ENCODE peak calls at places on chromosome 1, in five cellular contexts. N is fibroblast of mammary gland, D is sigmoid colon, C is fibroblast of the aortic adventitia, Z is mucosa of descending colon. F is an unnamed sample.

GRCh38 chr1:44857446-44857845 is 14.4 kb upstream of the PTCH2 start:
- DNase-seq in N (no peak), D (no peak), C (no peak), Z (no peak), F (no peak)

GRCh38 chr1:7567376-7567775 is 203.7 kb upstream of the VAMP3 start:
- DNase-seq in N (no peak), D (no peak), C (no peak), Z (no peak), F (no peak)

GRCh38 chr1:8409107-8409506 is 91.2 kb downstream of the SLC45A1 start:
- DNase-seq in N (peak), D (no peak), C (peak), Z (peak), F (peak)

GRCh38 chr1:15213333-15213732 is 33.7 kb upstream of the FHAD1 start:
- DNase-seq in N (peak), D (no peak), C (peak), Z (no peak), F (peak)

GRCh38 chr1:40711465-40712404 is 20.2 kb downstream of the NFYC start:
- DNase-seq in N (peak), D (no peak), C (peak), Z (peak), F (no peak)

GRCh38 chr1:78950801-78951200 is 55.7 kb downstream of the ADGRL4 start:
- DNase-seq in N (no peak), D (no peak), C (no peak), Z (no peak), F (peak)

GRCh38 chr1:202162418-202163280 is 2.2 kb upstream of the PTPN7 start:
- DNase-seq in N (no peak), D (no peak), C (no peak), Z (no peak), F (no peak)

GRCh38 chr1:163196449-163196787 is 6.3 kb downstream of the RGS5 start:
- DNase-seq in N (no peak), D (no peak), C (no peak), Z (no peak), F (no peak)

GRCh38 chr1:101293461-101294045 is 56.7 kb downstream of the S1PR1 start:
- DNase-seq in N (peak), D (no peak), C (no peak), Z (no peak), F (no peak)

GRCh38 chr1:236639686-236640085 is 35.4 kb upstream of the HEATR1 start:
- DNase-seq in N (no peak), D (no peak), C (no peak), Z (no peak), F (no peak)

GRCh38 chr1:201718346-201719202 is 110.4 kb upstream of the IPO9 start:
- DNase-seq in N (no peak), D (peak), C (no peak), Z (no peak), F (no peak)

GRCh38 chr1:107138767-107139445 is 1.9 kb upstream of the NTNG1 start:
- DNase-seq in N (peak), D (no peak), C (no peak), Z (no peak), F (no peak)

GRCh38 chr1:215118081-215118480 is 35.5 kb downstream of the KCNK2 start:
- DNase-seq in N (peak), D (no peak), C (peak), Z (no peak), F (no peak)

GRCh38 chr1:36322786-36323635 is 434 bp downstream of the EVA1B start:
- DNase-seq in N (peak), D (peak), C (peak), Z (peak), F (peak)

GRCh38 chr1:201716742-201717135 is 112.2 kb upstream of the IPO9 start:
- DNase-seq in N (no peak), D (peak), C (no peak), Z (no peak), F (no peak)

GRCh38 chr1:8662380-8663072 is 154.9 kb downstream of the RERE start:
- DNase-seq in N (no peak), D (no peak), C (no peak), Z (no peak), F (no peak)

GRCh38 chr1:31768939-31769704 is 5.0 kb upstream of the ADGRB2 start:
- DNase-seq in N (no peak), D (no peak), C (no peak), Z (no peak), F (no peak)

GRCh38 chr1:242081446-242081845 is 82.5 kb upstream of the MAP1LC3C start:
- DNase-seq in N (peak), D (no peak), C (no peak), Z (no peak), F (no peak)

GRCh38 chr1:53455592-53455991 is 3.6 kb upstream of the DMRTB1 start:
- DNase-seq in N (no peak), D (no peak), C (no peak), Z (no peak), F (no peak)

GRCh38 chr1:223114871-223115270 is 28.2 kb downstream of the TLR5 start:
- DNase-seq in N (peak), D (peak), C (peak), Z (no peak), F (no peak)

GRCh38 chr1:27527857-27528700 is 38.1 kb upstream of the WASF2 start:
- DNase-seq in N (no peak), D (no peak), C (no peak), Z (peak), F (peak)

GRCh38 chr1:2633401-2633935 is 652 bp upstream of the MMEL1 start:
- DNase-seq in N (no peak), D (peak), C (no peak), Z (no peak), F (no peak)

GRCh38 chr1:182841368-182841988 is 2.3 kb downstream of the DHX9 start:
- DNase-seq in N (peak), D (no peak), C (peak), Z (no peak), F (peak)

GRCh38 chr1:28415246-28415645 is 45.7 kb downstream of the PHACTR4 start:
- DNase-seq in N (no peak), D (no peak), C (no peak), Z (no peak), F (no peak)

GRCh38 chr1:40799351-40799867 is 15.8 kb downstream of the KCNQ4 start:
- DNase-seq in N (peak), D (peak), C (peak), Z (peak), F (no peak)

DNA sequence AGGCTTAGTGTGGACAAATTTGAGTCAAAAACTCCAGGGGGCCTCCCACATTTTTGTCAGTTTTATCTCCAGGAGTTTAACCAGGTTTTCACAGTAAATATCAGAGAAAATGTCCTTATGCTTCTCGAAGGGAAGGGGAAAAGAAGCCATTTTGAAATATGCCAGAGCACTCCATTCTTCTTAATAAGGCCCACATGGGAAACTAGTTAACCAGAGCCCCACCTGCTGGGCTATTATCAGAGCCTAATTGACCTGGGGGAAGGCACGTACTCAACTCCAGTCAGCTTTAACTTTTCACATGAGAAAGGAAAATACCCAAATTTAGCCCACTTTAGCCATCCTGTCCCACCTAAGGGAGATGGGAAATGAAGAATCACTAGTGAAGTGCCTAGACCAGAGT is 296.3 kb downstream of the PTBP2 start:
- DNase-seq in N (no peak), D (no peak), C (no peak), Z (no peak), F (peak)
- TF ChIP-seq CTCF in N (no peak), D (no peak), C (no peak), Z (no peak), F (peak)

GRCh38 chr1:154183045-154183968 is 8.6 kb downstream of the TPM3 start:
- DNase-seq in N (peak), D (peak), C (peak), Z (peak), F (peak)
- TF ChIP-seq CTCF in N (no peak), D (no peak), C (no peak), Z (no peak), F (no peak)

GRCh38 chr1:58013237-58013636 is 533.3 kb downstream of the OMA1 start:
- DNase-seq in N (no peak), D (no peak), C (no peak), Z (no peak), F (peak)
- TF ChIP-seq CTCF in N (no peak), D (no peak), C (no peak), Z (no peak), F (peak)

DNA sequence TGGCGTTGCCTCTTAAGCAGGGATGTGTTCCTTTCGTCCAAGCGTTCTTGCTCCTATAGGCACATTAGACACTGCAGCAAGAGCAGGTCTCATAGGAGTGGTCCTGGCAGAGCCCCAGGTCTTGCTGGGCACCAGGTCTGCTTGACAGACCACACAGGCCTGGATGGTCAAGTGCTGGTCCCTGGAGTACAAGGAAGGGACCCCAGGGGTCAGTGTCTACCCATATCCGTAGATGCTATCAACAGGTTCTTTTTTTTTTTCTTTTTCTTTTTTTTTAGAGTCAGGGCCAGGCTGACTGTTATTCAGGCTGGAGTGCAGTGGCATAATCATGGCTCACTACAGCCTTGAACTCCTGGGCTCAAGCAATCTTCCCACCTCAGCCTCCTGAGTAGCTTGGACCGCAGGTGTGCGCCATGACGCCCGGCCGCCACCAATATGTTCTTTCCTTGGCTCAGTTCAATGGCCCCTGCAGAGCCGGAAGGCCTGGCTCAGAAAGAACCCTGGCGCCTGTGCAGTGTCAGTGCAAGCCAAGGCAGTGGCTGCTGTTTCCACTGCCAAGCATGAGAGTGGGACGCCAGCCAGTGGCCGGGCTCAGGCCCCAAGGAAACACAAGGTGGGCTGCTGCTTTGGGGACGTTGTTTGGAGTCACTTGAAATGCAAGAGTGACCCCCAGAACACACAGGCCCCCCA is 10.0 kb upstream of the TNFRSF8 start:
- DNase-seq in N (no peak), D (peak), C (peak), Z (no peak), F (no peak)
- TF ChIP-seq CTCF in N (no peak), D (no peak), C (peak), Z (no peak), F (no peak)

GRCh38 chr1:61157420-61157987 is 75.1 kb downstream of the NFIA start:
- DNase-seq in N (peak), D (no peak), C (peak), Z (no peak), F (no peak)

GRCh38 chr1:61156576-61157239 is 74.3 kb downstream of the NFIA start:
- DNase-seq in N (no peak), D (no peak), C (no peak), Z (no peak), F (peak)

GRCh38 chr1:61149010-61149860 is 66.9 kb downstream of the NFIA start:
- DNase-seq in N (no peak), D (no peak), C (no peak), Z (no peak), F (no peak)

GRCh38 chr1:61152066-61152465 is 69.7 kb downstream of the NFIA start:
- DNase-seq in N (no peak), D (no peak), C (no peak), Z (no peak), F (peak)

GRCh38 chr1:61152706-61153105 is 70.3 kb downstream of the NFIA start:
- DNase-seq in N (no peak), D (no peak), C (no peak), Z (no peak), F (no peak)
- TF ChIP-seq CTCF in N (no peak), D (no peak), C (no peak), Z (no peak), F (peak)

GRCh38 chr1:113678159-113678469 is 81.2 kb downstream of the PHTF1 start:
- DNase-seq in N (no peak), D (no peak), C (no peak), Z (no peak), F (no peak)
- TF ChIP-seq CTCF in N (no peak), D (no peak), C (no peak), Z (no peak), F (no peak)

DNA sequence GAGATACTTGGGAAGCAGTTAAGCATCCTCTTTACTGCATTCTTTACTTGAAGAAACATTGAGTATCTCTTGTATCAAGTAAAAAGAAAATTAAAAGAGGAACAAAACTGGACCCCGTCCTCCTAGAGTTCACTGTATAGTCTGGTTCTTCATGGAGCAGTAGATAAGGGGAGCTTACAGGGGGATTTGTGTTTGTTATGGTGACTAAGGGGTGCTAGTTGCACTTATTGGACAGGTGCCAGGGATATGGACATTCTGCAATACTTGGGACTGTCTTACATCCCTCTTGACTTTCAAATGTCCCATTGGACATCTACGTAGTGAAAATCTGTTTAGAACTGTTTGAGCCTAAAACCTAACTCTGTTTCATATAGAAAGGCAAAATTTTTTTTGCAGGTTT is 67.2 kb downstream of the ALG14 start:
- DNase-seq in N (no peak), D (no peak), C (no peak), Z (no peak), F (no peak)
- TF ChIP-seq CTCF in N (no peak), D (no peak), C (no peak), Z (no peak), F (no peak)

GRCh38 chr1:164823486-164824279 is 264.7 kb downstream of the PBX1 start:
- DNase-seq in N (peak), D (peak), C (peak), Z (peak), F (peak)
- TF ChIP-seq CTCF in N (no peak), D (peak), C (peak), Z (no peak), F (no peak)

GRCh38 chr1:109089242-109090015 is 1.1 kb upstream of the TMEM167B start:
- DNase-seq in N (peak), D (peak), C (peak), Z (peak), F (peak)
- TF ChIP-seq CTCF in N (peak), D (peak), C (peak), Z (peak), F (peak)

F was measured in neural progenitor cell.